ENCODE peak calls at places on chromosomes 1 and 21, in four cellular contexts. One of them, this sample, is unnamed.
A peak's percentile ranks its signal among the peaks of the same experiment; 100 is the strongest.

GRCh38 chr1:50829010-50829958 is 130.8 kb downstream of the FAF1 start:
- DNase-seq in WTC11: no peak
- DNase-seq in HepG2: no peak
- DNase-seq in GM12878: no peak
- DNase-seq in this sample: no peak

GRCh38 chr1:37995773-37996379 is 6.1 kb upstream of the SF3A3 start:
- DNase-seq in WTC11: peak; percentile 85
- DNase-seq in HepG2: no peak
- DNase-seq in GM12878: no peak
- DNase-seq in this sample: no peak

GRCh38 chr1:218480691-218481099 is 135.6 kb downstream of the TGFB2 start:
- DNase-seq in WTC11: no peak
- DNase-seq in HepG2: peak; percentile 16
- DNase-seq in GM12878: no peak
- DNase-seq in this sample: no peak

GRCh38 chr1:223678841-223679240 is 13.3 kb upstream of the CAPN8 start:
- DNase-seq in WTC11: no peak
- DNase-seq in HepG2: no peak
- DNase-seq in GM12878: no peak
- DNase-seq in this sample: peak; percentile 75

GRCh38 chr1:8118031-8118451 is 91.9 kb upstream of the ERRFI1 start:
- DNase-seq in WTC11: no peak
- DNase-seq in HepG2: no peak
- DNase-seq in GM12878: no peak
- DNase-seq in this sample: no peak

GRCh38 chr21:17045214-17045835 is 467.5 kb upstream of the CXADR start:
- DNase-seq in WTC11: no peak
- DNase-seq in HepG2: no peak
- DNase-seq in GM12878: no peak
- DNase-seq in this sample: no peak

GRCh38 chr21:44531606-44532128 is 8.3 kb downstream of the KRTAP10-1 start:
- DNase-seq in WTC11: peak; percentile 6
- DNase-seq in HepG2: no peak
- DNase-seq in GM12878: no peak
- DNase-seq in this sample: no peak

GRCh38 chr1:9858293-9859035 is 34.7 kb upstream of the CLSTN1 start:
- DNase-seq in WTC11: no peak
- DNase-seq in HepG2: no peak
- DNase-seq in GM12878: no peak
- DNase-seq in this sample: no peak

DNA sequence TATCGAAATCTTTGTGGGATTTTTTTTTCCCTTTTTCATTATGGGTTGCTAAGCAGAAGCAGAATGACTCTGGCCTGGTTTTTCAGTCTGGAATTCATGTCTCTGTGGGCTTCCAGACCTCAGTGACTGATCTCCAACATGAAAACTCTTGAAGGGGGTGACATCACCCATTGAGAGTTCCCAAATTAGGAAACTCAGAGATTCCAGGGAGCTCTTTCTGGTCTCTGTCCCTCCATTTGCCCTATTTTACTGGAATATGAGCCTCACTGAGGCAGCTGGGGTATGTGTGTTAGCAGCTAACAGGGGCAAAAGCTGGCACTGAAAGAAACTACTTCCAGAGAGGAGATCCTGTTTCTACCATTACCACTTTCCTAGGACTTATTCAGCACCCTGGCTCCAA is 203.3 kb upstream of the SPAG17 start:
- DNase-seq in WTC11: no peak
- DNase-seq in HepG2: no peak
- DNase-seq in GM12878: no peak
- DNase-seq in this sample: no peak
- TF ChIP-seq ETV6 in WTC11: no peak
- TF ChIP-seq ETV6 in HepG2: no peak
- TF ChIP-seq ETV6 in GM12878: no peak
- TF ChIP-seq ETV6 in this sample: no peak

GRCh38 chr1:158121604-158122254 is 59.0 kb upstream of the CD1D start:
- DNase-seq in WTC11: peak; percentile 75
- DNase-seq in HepG2: peak; percentile 25
- DNase-seq in GM12878: no peak
- DNase-seq in this sample: peak; percentile 42
- TF ChIP-seq ETV6 in WTC11: no peak
- TF ChIP-seq ETV6 in HepG2: no peak
- TF ChIP-seq ETV6 in GM12878: no peak
- TF ChIP-seq ETV6 in this sample: no peak

DNA sequence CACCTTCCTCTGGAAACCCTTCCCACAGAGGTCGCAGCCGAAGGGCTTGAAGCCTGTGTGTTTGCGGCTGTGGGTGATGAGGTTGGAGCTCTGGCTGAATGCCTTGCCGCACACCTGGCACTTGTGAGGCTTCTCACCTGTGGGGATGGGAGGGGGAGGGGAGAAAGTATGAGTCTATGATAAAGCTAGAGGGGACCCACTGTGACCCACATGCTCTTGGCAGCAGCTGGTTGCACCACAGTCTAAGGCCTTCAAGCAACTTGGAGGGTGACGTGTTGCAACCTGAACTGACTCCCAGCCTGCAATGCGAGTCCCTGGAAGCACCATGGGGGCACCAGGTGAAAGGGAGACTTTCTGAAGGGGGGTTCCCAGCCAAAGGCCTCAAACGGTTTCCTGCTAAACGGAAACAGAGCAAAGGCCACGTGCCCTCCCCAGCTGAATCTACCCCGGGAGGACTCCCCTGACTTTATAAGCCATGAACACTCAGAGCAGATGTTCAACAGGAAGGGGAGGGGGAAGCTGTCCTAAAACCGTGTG is 10.6 kb downstream of the GFI1 start:
- DNase-seq in WTC11: peak; percentile 20
- DNase-seq in HepG2: no peak
- DNase-seq in GM12878: no peak
- DNase-seq in this sample: no peak
- TF ChIP-seq ETV6 in WTC11: no peak
- TF ChIP-seq ETV6 in HepG2: no peak
- TF ChIP-seq ETV6 in GM12878: peak; percentile 71
- TF ChIP-seq ETV6 in this sample: no peak

DNA sequence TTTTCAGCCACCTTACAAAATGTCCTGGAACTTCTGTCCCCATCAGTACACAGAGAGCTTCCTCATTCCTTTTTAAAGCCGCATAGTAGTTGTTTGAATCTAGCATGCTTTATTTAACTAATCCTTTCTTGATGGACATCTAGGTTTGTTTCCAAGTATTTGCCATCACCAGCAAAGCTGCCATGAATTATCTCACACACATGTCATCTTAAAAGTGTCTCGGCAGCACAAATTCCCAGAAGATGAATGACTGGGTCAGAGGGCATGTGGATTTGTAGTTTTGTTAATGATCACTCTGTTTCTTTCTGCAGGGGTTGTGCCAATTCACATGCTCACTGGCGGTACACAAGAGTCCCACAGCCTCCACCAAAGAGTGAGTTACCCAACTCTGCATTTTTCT is 68.3 kb downstream of the CLIC6 start:
- DNase-seq in WTC11: no peak
- DNase-seq in HepG2: peak; percentile 49
- DNase-seq in GM12878: no peak
- DNase-seq in this sample: no peak
- TF ChIP-seq ETV6 in WTC11: no peak
- TF ChIP-seq ETV6 in HepG2: no peak
- TF ChIP-seq ETV6 in GM12878: no peak
- TF ChIP-seq ETV6 in this sample: no peak

GRCh38 chr1:161033751-161034150 is 5.0 kb downstream of the TSTD1 start:
- DNase-seq in WTC11: no peak
- DNase-seq in HepG2: no peak
- DNase-seq in GM12878: no peak
- DNase-seq in this sample: peak; percentile 57
- TF ChIP-seq ETV6 in WTC11: no peak
- TF ChIP-seq ETV6 in HepG2: no peak
- TF ChIP-seq ETV6 in GM12878: no peak
- TF ChIP-seq ETV6 in this sample: no peak

GRCh38 chr1:69511426-69512192 is 56.1 kb upstream of the LRRC7 start:
- DNase-seq in WTC11: no peak
- DNase-seq in HepG2: no peak
- DNase-seq in GM12878: no peak
- DNase-seq in this sample: no peak

GRCh38 chr1:69506721-69507120 is 61.0 kb upstream of the LRRC7 start:
- DNase-seq in WTC11: no peak
- DNase-seq in HepG2: no peak
- DNase-seq in GM12878: no peak
- DNase-seq in this sample: no peak

GRCh38 chr1:69513621-69514020 is 54.1 kb upstream of the LRRC7 start:
- DNase-seq in WTC11: no peak
- DNase-seq in HepG2: no peak
- DNase-seq in GM12878: no peak
- DNase-seq in this sample: no peak

GRCh38 chr1:69506310-69506709 is 61.4 kb upstream of the LRRC7 start:
- DNase-seq in WTC11: no peak
- DNase-seq in HepG2: no peak
- DNase-seq in GM12878: no peak
- DNase-seq in this sample: no peak

GRCh38 chr1:69510026-69510425 is 57.7 kb upstream of the LRRC7 start:
- DNase-seq in WTC11: no peak
- DNase-seq in HepG2: no peak
- DNase-seq in GM12878: no peak
- DNase-seq in this sample: no peak
- TF ChIP-seq ETV6 in WTC11: no peak
- TF ChIP-seq ETV6 in HepG2: no peak
- TF ChIP-seq ETV6 in GM12878: no peak
- TF ChIP-seq ETV6 in this sample: no peak

GRCh38 chr1:48661726-48662483 is 114.8 kb downstream of the BEND5 start:
- DNase-seq in WTC11: no peak
- DNase-seq in HepG2: no peak
- DNase-seq in GM12878: no peak
- DNase-seq in this sample: no peak
- TF ChIP-seq ETV6 in WTC11: no peak
- TF ChIP-seq ETV6 in HepG2: no peak
- TF ChIP-seq ETV6 in GM12878: no peak
- TF ChIP-seq ETV6 in this sample: no peak

GRCh38 chr1:240888039-240888786 is 276.3 kb upstream of the GREM2 start:
- DNase-seq in WTC11: peak; percentile 82
- DNase-seq in HepG2: peak; percentile 12
- DNase-seq in GM12878: no peak
- DNase-seq in this sample: peak; percentile 66
- TF ChIP-seq ETV6 in WTC11: no peak
- TF ChIP-seq ETV6 in HepG2: no peak
- TF ChIP-seq ETV6 in GM12878: no peak
- TF ChIP-seq ETV6 in this sample: no peak

This sample was measured in K562.